ENCODE peak calls at places on chromosomes 4 and X, in seven cellular contexts. Y is T-cell; P is lung; J is activated naive CD8-positive, alpha-beta T cell treated with anti-CD3 and anti-CD28 coated beads, Interleukin-2, amount 50 U/mL, for 24 hours; V is hypothalamus; S is NCI-H1092 treated with DMSO at 0.1 percent for 48 hours; Z is AG04450. M is an unnamed sample.

GRCh38 chr4:189376901-189377300 is 563.8 kb upstream of the FRG1 start:
- DNase-seq in Z (no peak), P (no peak), V (no peak), S (no peak), Y (no peak), J (no peak), M (no peak)

GRCh38 chr4:189828298-189828697 is 112.4 kb upstream of the FRG1 start:
- DNase-seq in Z (no peak), Y (no peak), P (no peak), S (no peak), V (no peak), J (no peak), M (no peak)

GRCh38 chrX:154603438-154604430 is 15.3 kb downstream of the CTAG1B start:
- DNase-seq in Y (no peak), V (no peak), P (no peak), S (no peak), J (no peak), Z (no peak), M (peak; percentile 20)

GRCh38 chr4:82560853-82561744 is 689 bp downstream of the TMEM150C start:
- DNase-seq in J (no peak), Y (no peak), V (no peak), Z (no peak), P (no peak), S (peak; percentile 22), M (no peak)

GRCh38 chrX:105869676-105870075 is 47.3 kb downstream of the NRK start:
- DNase-seq in P (no peak), V (no peak), Z (no peak), Y (no peak), S (no peak), J (no peak), M (no peak)

GRCh38 chr4:25089058-25089763 is 58.5 kb upstream of the LGI2 start:
- DNase-seq in Z (no peak), S (no peak), J (no peak), Y (no peak), V (no peak), P (no peak), M (no peak)

GRCh38 chrX:38050806-38051205 is 44.5 kb downstream of the SYTL5 start:
- DNase-seq in P (no peak), Y (no peak), V (no peak), Z (no peak), J (no peak), S (no peak), M (no peak)

GRCh38 chrX:3950373-3950772 is 236.9 kb upstream of the PRKX start:
- DNase-seq in Z (no peak), Y (no peak), P (no peak), V (no peak), J (no peak), S (no peak), M (no peak)

GRCh38 chrX:94401426-94401825 is 727.4 kb downstream of the FAM133A start:
- DNase-seq in P (no peak), Z (no peak), S (no peak), V (no peak), J (no peak), Y (no peak), M (no peak)

GRCh38 chr4:111639120-111639519 is 506.1 kb upstream of the FAM241A start:
- DNase-seq in S (no peak), J (no peak), Y (no peak), P (no peak), Z (no peak), V (no peak), M (no peak)